ENCODE peak calls at places on chromosomes 12 and 14, in nine cellular contexts. W, S, T, J, Q, C, Y, B and A are unnamed samples.

GRCh38 chr12:1174659-1175058 is 183.6 kb downstream of the ERC1 start:
- DNase-seq in Y (no peak), J (no peak), T (no peak), B (no peak), Q (no peak), C (no peak), S (no peak), W (no peak), A (no peak)

GRCh38 chr14:81625343-81625742 is 91.7 kb upstream of the SEL1L start:
- DNase-seq in T (no peak), S (peak; percentile 2), J (peak; percentile 55), B (no peak), C (peak; percentile 4), Q (no peak), W (no peak), Y (no peak), A (peak; percentile 4)

GRCh38 chr14:37024166-37024565 is 148.2 kb downstream of the SLC25A21 start:
- DNase-seq in T (no peak), W (no peak), J (peak; percentile 10), B (no peak), Q (no peak), S (no peak), Y (no peak), C (no peak), A (no peak)

GRCh38 chr12:109718390-109718789 is 4.8 kb downstream of the FAM222A start:
- DNase-seq in C (no peak), Q (no peak), W (no peak), Y (no peak), J (no peak), S (no peak), B (no peak), T (no peak), A (no peak)

GRCh38 chr12:68447807-68448138 is 115.6 kb upstream of the MDM1 start:
- DNase-seq in S (no peak), B (no peak), W (no peak), T (no peak), C (no peak), J (no peak), Q (no peak), Y (no peak), A (no peak)

GRCh38 chr14:59246566-59246965 is 58.1 kb downstream of the DAAM1 start:
- DNase-seq in S (no peak), C (peak; percentile 79), J (peak; percentile 91), T (no peak), Q (no peak), B (no peak), W (no peak), Y (no peak), A (no peak)

GRCh38 chr12:70399319-70399718 is 33.2 kb downstream of the KCNMB4 start:
- DNase-seq in Q (no peak), B (no peak), J (no peak), Y (no peak), W (no peak), C (no peak), T (no peak), S (no peak), A (no peak)

GRCh38 chr12:107610030-107610859 is 75.4 kb upstream of the PWP1 start:
- DNase-seq in C (no peak), B (no peak), Y (no peak), S (peak; percentile 70), T (no peak), W (peak; percentile 40), J (peak; percentile 58), Q (no peak), A (peak; percentile 56)

GRCh38 chr12:58917699-58918334 is 2.5 kb downstream of the LRIG3 start:
- DNase-seq in C (no peak), T (no peak), Q (no peak), B (no peak), J (peak; percentile 22), S (peak; percentile 43), W (peak; percentile 31), Y (no peak), A (peak; percentile 18)

GRCh38 chr12:58919271-58920101 is 818 bp downstream of the LRIG3 start:
- DNase-seq in J (peak; percentile 48), S (peak; percentile 52), W (peak; percentile 36), B (no peak), Y (peak; percentile 78), T (peak; percentile 53), Q (peak; percentile 52), C (peak; percentile 76), A (peak; percentile 66)

GRCh38 chr12:58920102-58920955 is at the start of gene LRIG3:
- DNase-seq in Y (peak; percentile 95), Q (peak; percentile 92), J (peak; percentile 88), C (peak; percentile 88), W (peak; percentile 88), B (peak; percentile 93), S (peak; percentile 96), T (peak; percentile 83), A (peak; percentile 91)

GRCh38 chr12:58916891-58917570 is 3.3 kb downstream of the LRIG3 start:
- DNase-seq in T (no peak), C (peak; percentile 58), S (peak; percentile 78), Q (peak; percentile 20), J (peak; percentile 17), W (peak; percentile 60), Y (no peak), B (no peak), A (peak; percentile 76)

GRCh38 chr12:58918475-58918874 is 1.8 kb downstream of the LRIG3 start:
- DNase-seq in J (peak; percentile 34), C (no peak), S (peak; percentile 43), B (no peak), Q (no peak), Y (no peak), T (no peak), W (no peak), A (no peak)
- H3K4me3 ChIP-seq in J (peak overlapping the region; percentile 97), C (peak overlapping the region; percentile 69), S (peak overlapping the region; percentile 94), B (peak overlapping the region; percentile 67), Q (peak overlapping the region; percentile 85), Y (peak overlapping the region; percentile 90), T (peak overlapping the region; percentile 92), W (peak overlapping the region; percentile 91), A (no peak overlapping the region)

GRCh38 chr12:113829212-113829611 is 136.9 kb downstream of the RBM19 start:
- DNase-seq in Y (no peak), B (no peak), W (no peak), J (no peak), Q (no peak), C (no peak), S (no peak), T (no peak), A (no peak)

GRCh38 chr12:113823816-113824215 is 142.3 kb downstream of the RBM19 start:
- DNase-seq in B (no peak), T (no peak), W (no peak), Y (no peak), C (no peak), S (no peak), J (no peak), Q (no peak), A (no peak)

GRCh38 chr12:113822986-113823385 is 143.1 kb downstream of the RBM19 start:
- DNase-seq in J (no peak), W (no peak), T (no peak), Q (no peak), C (no peak), S (no peak), Y (no peak), B (no peak), A (no peak)

GRCh38 chr12:113825705-113826104 is 140.4 kb downstream of the RBM19 start:
- DNase-seq in J (no peak), B (no peak), Y (no peak), T (no peak), C (no peak), S (no peak), Q (no peak), W (no peak), A (no peak)

DNA sequence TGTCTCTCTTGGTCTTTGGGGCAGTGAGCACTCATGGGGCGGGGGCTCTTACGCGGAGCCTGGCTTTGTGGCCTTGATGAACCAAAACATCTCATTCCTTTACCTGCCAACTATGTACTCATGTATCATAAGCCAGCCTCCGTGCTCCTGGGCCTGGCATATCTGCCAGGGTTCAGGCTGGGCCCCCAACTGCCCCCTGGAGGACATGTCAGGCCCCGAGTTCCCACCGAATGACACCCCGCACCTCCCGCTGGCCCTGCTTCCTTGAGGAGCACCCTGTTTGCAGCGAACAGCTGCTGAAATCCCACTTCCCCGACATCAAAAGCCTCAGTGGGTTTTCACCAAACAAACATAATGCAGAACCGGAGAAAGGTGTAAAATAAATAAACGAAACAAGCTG is 139.3 kb downstream of the RBM19 start:
- DNase-seq in Y (no peak), Q (no peak), T (no peak), S (no peak), B (no peak), C (no peak), J (no peak), W (no peak), A (no peak)
- TF ChIP-seq CTCF in Y (no peak), Q (no peak), T (no peak), S (no peak), B (no peak), C (no peak), J (peak; percentile 39), W (peak; percentile 25), A (no peak)

GRCh38 chr14:106843376-106843775 is 1317.0 kb downstream of the TMEM121 start:
- DNase-seq in S (no peak), T (no peak), W (no peak), Q (no peak), J (no peak), B (no peak), C (no peak), Y (no peak), A (no peak)
- H3K4me3 ChIP-seq in S (no peak overlapping the region), T (no peak overlapping the region), W (no peak overlapping the region), Q (peak overlapping the region; percentile 40), J (peak overlapping the region; percentile 83), B (peak overlapping the region; percentile 37), C (no peak overlapping the region), Y (peak overlapping the region; percentile 63), A (no peak overlapping the region)

GRCh38 chr14:102086972-102087761 is at the start of gene HSP90AA1:
- DNase-seq in W (peak; percentile 88), Y (peak; percentile 96), B (peak; percentile 95), J (peak; percentile 96), C (peak; percentile 90), S (peak; percentile 98), T (peak; percentile 95), Q (peak; percentile 89), A (peak; percentile 92)
- TF ChIP-seq CTCF in W (no peak), Y (no peak), B (no peak), J (peak; percentile 16), C (peak; percentile 4), S (no peak), T (no peak), Q (peak; percentile 24), A (no peak)

DNA sequence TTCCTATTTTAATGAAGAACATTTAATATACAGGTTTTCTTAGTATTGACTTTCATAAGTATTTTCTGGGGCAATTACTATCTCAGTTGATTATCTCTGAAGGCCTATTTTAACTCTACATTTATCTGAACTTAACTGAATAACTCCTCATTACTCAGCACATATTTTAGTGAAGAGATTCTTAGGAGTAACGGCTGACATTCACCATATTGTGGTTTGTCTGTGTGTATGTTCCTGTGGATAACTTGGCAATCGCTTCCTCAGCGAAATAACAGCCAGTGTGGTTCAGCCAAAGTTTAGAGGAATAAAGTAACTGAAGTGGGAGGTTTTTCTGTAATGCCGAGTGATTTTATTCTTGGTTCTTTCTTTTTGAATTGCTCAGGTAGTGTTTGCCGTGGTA is 168.0 kb downstream of the RAD51B start:
- DNase-seq in T (no peak), B (no peak), J (no peak), S (peak; percentile 56), C (peak; percentile 61), Q (peak; percentile 42), Y (no peak), W (peak; percentile 93), A (peak; percentile 92)
- H3K4me3 ChIP-seq in T (no peak overlapping the region), B (no peak overlapping the region), J (no peak overlapping the region), S (no peak overlapping the region), C (no peak overlapping the region), Q (no peak overlapping the region), Y (peak overlapping the region; percentile 44), W (no peak overlapping the region), A (no peak overlapping the region)

GRCh38 chr12:38053655-38054464 is 262.7 kb upstream of the ALG10B start:
- DNase-seq in B (no peak), W (no peak), C (peak; percentile 49), Y (no peak), Q (no peak), T (peak; percentile 65), J (peak; percentile 97), S (no peak), A (no peak)
- TF ChIP-seq CTCF in B (peak; percentile 46), W (no peak), C (no peak), Y (no peak), Q (no peak), T (peak; percentile 32), J (peak; percentile 93), S (no peak), A (no peak)